ENCODE peak calls at places on chromosomes 7 and 10, in eight cellular contexts. L is BE2C; W is GM12878; P is adrenal gland; K is CD8-positive, alpha-beta T cell; M is Panc1; R is GM23248; O is cardiac muscle cell. H is an unnamed sample.
A peak's percentile ranks its signal among the peaks of the same experiment; 100 is the strongest.

GRCh38 chr7:29865526-29865925 is 59.2 kb downstream of the WIPF3 start:
- DNase-seq in W (no peak), M (no peak), R (peak; percentile 88), L (no peak), P (peak; percentile 54), K (no peak), O (peak; percentile 83), H (no peak)

GRCh38 chr10:10131984-10132383 is 885.7 kb upstream of the CELF2 start:
- DNase-seq in L (no peak), W (no peak), K (no peak), R (no peak), O (peak; percentile 29), M (no peak), P (no peak), H (no peak)

GRCh38 chr10:133022784-133023115 is 65.0 kb upstream of the ADGRA1 start:
- DNase-seq in W (no peak), R (peak; percentile 39), P (no peak), O (peak; percentile 17), K (no peak), M (no peak), L (no peak), H (no peak)

GRCh38 chr10:109956454-109957091 is 33.3 kb upstream of the XPNPEP1 start:
- DNase-seq in P (peak; percentile 19), O (peak; percentile 57), R (peak; percentile 74), L (peak; percentile 55), M (no peak), K (no peak), W (no peak), H (peak; percentile 11)

GRCh38 chr7:41114691-41115090 is 588.2 kb downstream of the INHBA start:
- DNase-seq in M (no peak), O (no peak), W (no peak), P (no peak), L (no peak), R (no peak), K (no peak), H (no peak)

GRCh38 chr7:118352854-118353453 is 128.4 kb downstream of the ANKRD7 start:
- DNase-seq in R (peak; percentile 3), O (peak; percentile 14), M (peak; percentile 5), P (no peak), W (no peak), L (no peak), K (no peak), H (no peak)

GRCh38 chr10:114482480-114482879 is 78.2 kb upstream of the AFAP1L2 start:
- DNase-seq in K (no peak), P (no peak), W (no peak), M (no peak), O (no peak), L (no peak), R (no peak), H (no peak)

GRCh38 chr7:102291056-102291915 is 4.6 kb downstream of the SH2B2 start:
- DNase-seq in M (no peak), L (no peak), P (no peak), W (peak; percentile 90), O (no peak), K (no peak), R (peak; percentile 13), H (no peak)

GRCh38 chr7:117061751-117062150 is 108.5 kb downstream of the ST7 start:
- DNase-seq in K (no peak), M (no peak), W (no peak), P (no peak), L (no peak), O (no peak), R (peak; percentile 48), H (no peak)

GRCh38 chr10:100008142-100008522 is 1.6 kb downstream of the DNMBP start:
- DNase-seq in O (peak; percentile 61), L (no peak), P (peak; percentile 58), M (no peak), K (no peak), W (no peak), R (peak; percentile 85), H (no peak)

GRCh38 chr7:98110249-98111022 is 3.8 kb downstream of the LMTK2 start:
- DNase-seq in O (peak; percentile 79), W (no peak), L (no peak), M (no peak), R (no peak), P (peak; percentile 59), K (no peak), H (no peak)

GRCh38 chr7:149125864-149126661 is at the start of gene ZNF425:
- DNase-seq in O (peak; percentile 96), K (peak; percentile 95), W (peak; percentile 66), R (peak; percentile 94), P (peak; percentile 92), M (peak; percentile 59), L (peak; percentile 97), H (peak; percentile 91)

GRCh38 chr10:62024026-62024701 is 122.7 kb downstream of the ARID5B start:
- DNase-seq in M (no peak), P (no peak), R (no peak), W (no peak), K (no peak), L (no peak), O (no peak), H (no peak)

GRCh38 chr7:23394828-23395227 is 75.5 kb downstream of the IGF2BP3 start:
- DNase-seq in M (no peak), O (no peak), W (no peak), R (peak; percentile 60), K (no peak), L (no peak), P (no peak), H (no peak)

GRCh38 chr7:139739863-139740597 is 37.8 kb downstream of the HIPK2 start:
- DNase-seq in M (no peak), W (no peak), L (no peak), R (no peak), K (no peak), P (no peak), O (no peak), H (no peak)

GRCh38 chr7:102412548-102412947 is 16.4 kb downstream of the PRKRIP1 start:
- DNase-seq in O (peak; percentile 41), P (peak; percentile 85), R (peak; percentile 61), L (peak; percentile 60), M (no peak), K (peak; percentile 48), W (no peak), H (peak; percentile 19)

GRCh38 chr7:105352018-105352612 is 36.6 kb downstream of the SRPK2 start:
- DNase-seq in K (peak; percentile 45), M (no peak), L (no peak), P (peak; percentile 47), O (peak; percentile 98), R (peak; percentile 93), W (peak; percentile 93), H (peak; percentile 96)
- H3K4me1 ChIP-seq in K (peaks cover 59% of the 10 kb centered on the region), M (peaks cover 5% of the 10 kb centered on the region), L (no peaks in the 10 kb centered on the region), P (peaks cover 11% of the 10 kb centered on the region), O (no peaks in the 10 kb centered on the region), R (peaks cover 37% of the 10 kb centered on the region), W (peaks cover 43% of the 10 kb centered on the region), H (peaks cover 70% of the 10 kb centered on the region)

DNA sequence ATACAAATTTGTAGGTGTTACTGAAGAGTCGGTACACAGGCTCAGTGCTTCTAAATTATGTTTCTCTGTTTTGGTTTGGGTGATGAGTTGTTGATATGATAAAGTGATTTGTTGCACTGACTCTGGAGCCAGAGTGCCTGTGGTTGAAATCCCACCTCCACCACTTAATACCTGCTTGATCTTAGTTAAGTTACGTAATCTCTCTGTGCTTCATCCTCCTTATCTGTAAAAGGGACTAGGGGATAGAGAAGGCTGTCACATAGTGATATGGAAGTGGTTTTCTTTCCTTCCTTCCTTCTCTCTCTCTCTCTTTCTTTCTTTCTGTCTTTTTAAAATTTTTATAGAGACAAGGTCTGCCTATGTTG is 664 bp upstream of the HPS6 start:
- DNase-seq in K (no peak), P (no peak), O (no peak), W (no peak), M (no peak), R (no peak), L (no peak), H (no peak)
- H3K4me3 ChIP-seq in K (peak overlapping the region; percentile 97), P (peak overlapping the region; percentile 79), O (no peak overlapping the region), W (peak overlapping the region; percentile 90), M (peak overlapping the region; percentile 77), R (peak overlapping the region; percentile 76), L (peak overlapping the region; percentile 77), H (peak overlapping the region; percentile 72)

GRCh38 chr10:71741029-71741428 is 21.5 kb upstream of the C10orf105 start:
- DNase-seq in M (no peak), R (no peak), L (no peak), P (no peak), K (no peak), W (no peak), O (no peak), H (no peak)

GRCh38 chr10:71737356-71738172 is 18.0 kb upstream of the C10orf105 start:
- DNase-seq in L (no peak), M (no peak), O (no peak), W (no peak), P (no peak), K (no peak), R (peak; percentile 38), H (no peak)

GRCh38 chr10:71741671-71742070 is 22.1 kb upstream of the C10orf105 start:
- DNase-seq in K (no peak), M (no peak), R (no peak), W (no peak), O (no peak), L (no peak), P (no peak), H (no peak)

GRCh38 chr10:71740069-71740468 is 20.5 kb upstream of the C10orf105 start:
- DNase-seq in L (peak; percentile 45), M (no peak), P (peak; percentile 92), R (no peak), W (no peak), O (peak; percentile 86), K (no peak), H (no peak)

DNA sequence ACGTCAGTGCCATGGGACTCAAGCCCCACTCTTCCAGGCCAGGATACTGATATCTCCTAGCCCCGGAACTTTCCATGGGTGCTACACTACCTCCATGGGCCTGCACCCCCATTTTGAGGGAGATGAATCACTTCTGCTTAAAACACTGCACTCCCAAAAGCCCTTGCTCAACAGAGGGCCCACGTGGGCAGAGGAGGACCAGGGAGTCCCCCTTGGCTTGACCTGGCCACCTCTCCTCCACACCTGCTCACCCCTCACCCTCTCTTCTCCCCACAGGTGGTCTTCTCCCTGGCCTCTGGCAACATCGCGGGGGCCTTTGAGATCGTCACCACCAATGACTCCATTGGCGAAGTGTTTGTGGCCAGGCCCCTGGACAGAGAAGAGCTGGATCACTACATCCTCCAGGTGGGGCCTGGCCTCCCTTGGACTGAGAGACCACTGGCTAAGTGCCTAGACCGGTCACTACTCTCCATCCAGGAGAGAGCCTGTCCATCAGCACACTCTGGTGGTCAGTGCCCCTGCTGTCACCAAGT is 19.9 kb upstream of the C10orf105 start:
- DNase-seq in O (no peak), K (no peak), R (no peak), W (no peak), L (no peak), P (no peak), M (no peak), H (no peak)
- H3K4me1 ChIP-seq in O (no peaks in the 10 kb centered on the region), K (peaks cover 100% of the 10 kb centered on the region), R (peaks cover 11% of the 10 kb centered on the region), W (peaks cover 21% of the 10 kb centered on the region), L (no peaks in the 10 kb centered on the region), P (peaks cover 3% of the 10 kb centered on the region), M (peaks cover 4% of the 10 kb centered on the region), H (peaks cover 95% of the 10 kb centered on the region)

DNA sequence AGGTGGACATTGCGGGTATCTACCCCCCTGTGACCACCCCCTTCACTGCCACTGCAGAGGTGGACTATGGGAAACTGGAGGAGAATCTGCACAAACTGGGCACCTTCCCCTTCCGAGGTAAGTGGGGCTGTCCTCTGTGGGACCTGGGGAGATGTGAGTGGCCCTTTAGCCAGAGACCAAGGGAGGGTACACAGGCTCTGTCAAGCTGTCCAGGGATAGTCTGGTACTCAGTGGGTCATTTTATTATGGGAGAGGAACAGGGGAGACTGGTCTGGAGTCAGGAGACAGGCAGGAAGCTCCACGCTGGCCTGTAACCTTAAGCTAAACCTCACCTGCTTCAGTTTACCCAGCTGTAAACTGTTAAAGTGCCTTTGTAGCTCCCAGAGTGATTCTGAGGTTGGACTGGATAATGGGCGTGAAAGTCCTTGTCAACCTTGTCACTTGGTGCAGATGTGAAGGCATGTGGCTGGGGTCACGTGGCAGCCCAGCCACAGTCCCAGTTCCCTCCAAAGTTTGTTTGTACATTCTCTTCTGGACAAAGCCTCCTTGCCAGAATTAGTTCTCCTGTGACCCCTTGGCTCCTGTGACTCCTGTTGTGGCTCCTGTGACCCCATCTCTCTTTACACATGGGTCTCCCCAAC is 729 bp downstream of the HOGA1 start:
- DNase-seq in P (no peak), L (no peak), M (no peak), K (no peak), R (no peak), W (no peak), O (no peak), H (no peak)
- H3K4me3 ChIP-seq in P (peak overlapping the region; percentile 18), L (no peak overlapping the region), M (no peak overlapping the region), K (no peak overlapping the region), R (no peak overlapping the region), W (no peak overlapping the region), O (no peak overlapping the region), H (no peak overlapping the region)

H was measured in CD4-positive, CD25-positive, alpha-beta regulatory T cell.